ENCODE peak calls at places on chromosome 16, in nine cellular contexts. N is neural progenitor cell, F is GM23248, Q is GM23338, U is OCI-LY7, X is hepatocyte, A is HCT116, G is MM.1S, R is SK-N-SH. Y is an unnamed sample.
A peak's percentile ranks its signal among the peaks of the same experiment; 100 is the strongest.

GRCh38 chr16:12120331-12120981 is 143.9 kb downstream of the SNX29 start:
- DNase-seq in N (no peak), F (no peak), Q (no peak), U (no peak), X (peak; percentile 41), A (no peak), G (no peak), R (no peak), Y (no peak)

GRCh38 chr16:16797239-16797638 is 418.3 kb downstream of the NPIPA7 start:
- DNase-seq in N (peak; percentile 59), F (no peak), Q (peak; percentile 72), U (peak; percentile 4), X (peak; percentile 21), A (no peak), G (peak; percentile 45), R (no peak), Y (no peak)

GRCh38 chr16:16014329-16015224 is 65.2 kb downstream of the ABCC1 start:
- DNase-seq in N (no peak), F (peak; percentile 42), Q (no peak), U (no peak), X (peak; percentile 33), A (no peak), G (no peak), R (no peak), Y (peak; percentile 88)

GRCh38 chr16:89006036-89006752 is 29.2 kb upstream of the CBFA2T3 start:
- DNase-seq in N (no peak), F (no peak), Q (no peak), U (no peak), X (no peak), A (no peak), G (no peak), R (peak; percentile 27), Y (no peak)

GRCh38 chr16:75053791-75054555 is 55.1 kb downstream of the ZNRF1 start:
- DNase-seq in N (no peak), F (no peak), Q (no peak), U (no peak), X (peak; percentile 68), A (peak; percentile 40), G (no peak), R (peak; percentile 55), Y (peak; percentile 71)

GRCh38 chr16:2016407-2016922 is 3.1 kb upstream of the NPW start:
- DNase-seq in N (peak; percentile 48), F (no peak), Q (no peak), U (peak; percentile 29), X (no peak), A (no peak), G (peak; percentile 5), R (peak; percentile 77), Y (no peak)

GRCh38 chr16:58634265-58634802 is 4.7 kb upstream of the CNOT1 start:
- DNase-seq in N (no peak), F (no peak), Q (no peak), U (no peak), X (peak; percentile 37), A (no peak), G (no peak), R (no peak), Y (no peak)

GRCh38 chr16:27429981-27430441 is 28.0 kb downstream of the IL21R start:
- DNase-seq in N (no peak), F (no peak), Q (no peak), U (no peak), X (no peak), A (no peak), G (no peak), R (no peak), Y (no peak)

GRCh38 chr16:30009990-30010816 is 624 bp downstream of the DOC2A start:
- DNase-seq in N (no peak), F (no peak), Q (peak; percentile 30), U (no peak), X (no peak), A (no peak), G (no peak), R (peak; percentile 56), Y (no peak)

GRCh38 chr16:11076259-11077018 is 132.1 kb downstream of the CLEC16A start:
- DNase-seq in N (peak; percentile 24), F (no peak), Q (no peak), U (no peak), X (no peak), A (no peak), G (no peak), R (no peak), Y (no peak)

GRCh38 chr16:49688298-49688697 is 167.6 kb downstream of the ZNF423 start:
- DNase-seq in N (no peak), F (no peak), Q (peak; percentile 67), U (no peak), X (no peak), A (no peak), G (no peak), R (no peak), Y (no peak)

GRCh38 chr16:8644513-8645140 is 23.1 kb downstream of the METTL22 start:
- DNase-seq in N (no peak), F (no peak), Q (no peak), U (no peak), X (no peak), A (no peak), G (no peak), R (no peak), Y (no peak)

GRCh38 chr16:57566436-57566835 is 24.0 kb downstream of the ADGRG5 start:
- DNase-seq in N (no peak), F (no peak), Q (no peak), U (no peak), X (no peak), A (no peak), G (no peak), R (no peak), Y (no peak)

GRCh38 chr16:72942021-72942420 is 105.9 kb downstream of the ZFHX3 start:
- DNase-seq in N (no peak), F (no peak), Q (no peak), U (no peak), X (no peak), A (no peak), G (no peak), R (no peak), Y (no peak)

GRCh38 chr16:86395477-86395876 is 114.8 kb upstream of the FOXF1 start:
- DNase-seq in N (no peak), F (no peak), Q (no peak), U (no peak), X (no peak), A (no peak), G (no peak), R (no peak), Y (no peak)

GRCh38 chr16:48603647-48604376 is 6.2 kb downstream of the N4BP1 start:
- DNase-seq in N (peak; percentile 30), F (no peak), Q (no peak), U (no peak), X (no peak), A (no peak), G (no peak), R (no peak), Y (no peak)

GRCh38 chr16:48602357-48603014 is 7.5 kb downstream of the N4BP1 start:
- DNase-seq in N (no peak), F (no peak), Q (no peak), U (no peak), X (no peak), A (no peak), G (no peak), R (no peak), Y (no peak)

GRCh38 chr16:48607056-48607825 is 2.7 kb downstream of the N4BP1 start:
- DNase-seq in N (peak; percentile 54), F (peak; percentile 69), Q (no peak), U (no peak), X (peak; percentile 57), A (no peak), G (no peak), R (no peak), Y (peak; percentile 85)

GRCh38 chr16:48608452-48608851 is 1.5 kb downstream of the N4BP1 start:
- DNase-seq in N (no peak), F (peak; percentile 51), Q (no peak), U (peak; percentile 20), X (no peak), A (no peak), G (peak; percentile 86), R (no peak), Y (peak; percentile 9)

GRCh38 chr16:48605518-48606110 is 4.4 kb downstream of the N4BP1 start:
- DNase-seq in N (no peak), F (peak; percentile 37), Q (no peak), U (no peak), X (no peak), A (no peak), G (no peak), R (no peak), Y (no peak)
- TF ChIP-seq EZH2phosphoT487 in N (no peak), F (no peak), Q (no peak), U (no peak), X (no peak), A (no peak), G (no peak), R (no peak), Y (no peak)

DNA sequence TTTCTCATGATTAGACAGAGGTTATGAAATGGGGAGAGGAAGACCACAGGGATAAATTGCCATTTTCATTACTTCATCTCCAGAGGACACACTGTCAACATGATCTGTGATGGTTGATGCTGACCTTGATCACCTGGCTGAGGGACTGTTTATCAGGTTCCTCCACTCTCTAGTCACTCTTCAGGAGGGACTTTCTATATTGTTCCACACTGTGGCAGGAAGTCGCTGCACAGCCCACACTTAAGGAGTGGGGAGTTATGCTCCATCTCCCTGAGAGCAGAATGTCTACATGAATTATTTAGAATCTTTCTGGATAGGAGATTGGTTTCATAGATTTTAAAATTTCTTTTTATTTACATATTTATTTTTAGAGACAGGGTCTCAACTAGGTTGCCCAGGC is 46.7 kb downstream of the CYB5B start:
- DNase-seq in N (no peak), F (no peak), Q (no peak), U (no peak), X (no peak), A (no peak), G (no peak), R (no peak), Y (no peak)
- H3K4me1 ChIP-seq in N (no peaks in the 10 kb centered on the region), F (no peaks in the 10 kb centered on the region), Q (peaks cover 9% of the 10 kb centered on the region), U (peaks cover 11% of the 10 kb centered on the region), X (peaks cover 2% of the 10 kb centered on the region), A (peaks cover 87% of the 10 kb centered on the region), G (peaks cover 27% of the 10 kb centered on the region), R (peaks cover 11% of the 10 kb centered on the region), Y (peaks cover 11% of the 10 kb centered on the region)

DNA sequence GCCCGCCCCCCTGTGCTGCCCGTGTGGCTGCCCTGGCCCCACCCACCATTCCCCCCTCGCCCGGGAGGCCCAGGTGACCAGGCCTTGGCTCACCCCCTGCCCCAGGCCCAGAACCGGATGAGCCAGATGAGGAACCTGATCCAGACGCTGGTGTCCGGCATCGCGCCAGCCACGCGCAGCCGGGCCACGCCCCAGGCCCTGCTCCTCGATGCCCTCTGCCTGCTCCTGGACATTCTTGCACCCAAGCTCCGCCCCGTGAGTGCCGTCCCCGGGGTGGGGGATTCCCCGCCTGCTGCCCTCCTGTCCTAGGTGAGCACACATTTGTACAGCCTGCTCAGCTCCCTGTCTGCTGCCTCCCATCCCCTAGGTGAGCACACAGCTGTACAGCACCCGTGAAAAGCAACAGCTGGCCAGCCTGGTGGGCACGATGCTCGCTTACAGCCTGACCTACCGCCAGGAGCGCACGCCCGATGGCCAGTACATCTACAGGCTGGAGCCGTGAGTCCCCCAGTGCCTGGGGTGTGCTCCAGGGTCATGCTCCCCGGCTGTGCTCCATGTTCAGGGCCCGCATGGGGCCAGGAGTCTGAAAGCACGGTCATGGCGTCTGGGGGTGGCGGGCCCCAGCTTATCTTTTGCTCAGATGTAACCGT is 4.8 kb downstream of the GNG13 start:
- DNase-seq in N (no peak), F (no peak), Q (no peak), U (no peak), X (no peak), A (peak; percentile 58), G (no peak), R (no peak), Y (peak; percentile 91)
- TF ChIP-seq EZH2phosphoT487 in N (no peak), F (no peak), Q (no peak), U (no peak), X (no peak), A (no peak), G (no peak), R (no peak), Y (peak; percentile 95)

GRCh38 chr16:48247311-48247710 is at the start of gene ABCC11:
- DNase-seq in N (no peak), F (no peak), Q (no peak), U (no peak), X (no peak), A (no peak), G (no peak), R (no peak), Y (no peak)
- H3K4me1 ChIP-seq in N (peaks cover 6% of the 10 kb centered on the region), F (peaks cover 26% of the 10 kb centered on the region), Q (peaks cover 11% of the 10 kb centered on the region), U (peaks cover 5% of the 10 kb centered on the region), X (peaks cover 20% of the 10 kb centered on the region), A (peaks cover 15% of the 10 kb centered on the region), G (peaks cover 8% of the 10 kb centered on the region), R (peaks cover 6% of the 10 kb centered on the region), Y (peaks cover 17% of the 10 kb centered on the region)

Y was measured in PC-3.